ENCODE peak calls at places on chromosomes 13 and 19, in seven cellular contexts. R is brain microvascular endothelial cell, F is heart right ventricle, X is PC-9, Y is choroid plexus epithelial cell, D is fibroblast of lung, V is mammary epithelial cell. N is an unnamed sample.

GRCh38 chr19:5966941-5967340 is 11.0 kb downstream of the RANBP3 start:
- DNase-seq in R (no peak), F (no peak), X (no peak), Y (no peak), D (no peak), V (no peak), N (no peak)

GRCh38 chr13:89227356-89227755 is 1556.2 kb downstream of the SLITRK5 start:
- DNase-seq in R (no peak), F (no peak), X (no peak), Y (peak; percentile 19), D (peak; percentile 40), V (peak; percentile 43), N (peak; percentile 56)

GRCh38 chr13:102729560-102730275 is 34.9 kb upstream of the METTL21C start:
- DNase-seq in R (peak; percentile 52), F (no peak), X (peak; percentile 69), Y (peak; percentile 87), D (peak; percentile 67), V (peak; percentile 85), N (peak; percentile 89)

GRCh38 chr13:27822873-27823311 is 30.6 kb downstream of the GSX1 start:
- DNase-seq in R (no peak), F (no peak), X (no peak), Y (no peak), D (peak; percentile 13), V (peak; percentile 30), N (peak; percentile 17)

GRCh38 chr19:42596391-42597071 is 1.8 kb upstream of the CEACAM8 start:
- DNase-seq in R (no peak), F (peak; percentile 24), X (no peak), Y (peak; percentile 22), D (no peak), V (no peak), N (peak; percentile 15)

GRCh38 chr13:88932950-88933349 is 1261.8 kb downstream of the SLITRK5 start:
- DNase-seq in R (no peak), F (no peak), X (no peak), Y (no peak), D (peak; percentile 9), V (no peak), N (no peak)

GRCh38 chr19:9958451-9958850 is 22.1 kb upstream of the OLFM2 start:
- DNase-seq in R (peak; percentile 82), F (no peak), X (no peak), Y (peak; percentile 87), D (peak; percentile 94), V (peak; percentile 66), N (no peak)

GRCh38 chr13:104008571-104009435 is 942.6 kb upstream of the SLC10A2 start:
- DNase-seq in R (peak; percentile 53), F (no peak), X (no peak), Y (peak; percentile 64), D (peak; percentile 94), V (peak; percentile 30), N (peak; percentile 24)

GRCh38 chr19:8515317-8515716 is 1.4 kb upstream of the ZNF414 start:
- DNase-seq in R (no peak), F (no peak), X (no peak), Y (peak; percentile 12), D (no peak), V (no peak), N (no peak)

GRCh38 chr13:64723735-64724134 is 2506.4 kb downstream of the PCDH9 start:
- DNase-seq in R (peak; percentile 93), F (no peak), X (peak; percentile 95), Y (peak; percentile 90), D (peak; percentile 97), V (peak; percentile 90), N (peak; percentile 93)

GRCh38 chr13:71865858-71866172 is 1.2 kb downstream of the DACH1 start:
- DNase-seq in R (no peak), F (no peak), X (no peak), Y (no peak), D (peak; percentile 20), V (no peak), N (peak; percentile 7)

GRCh38 chr19:38837656-38838121 is 6.1 kb upstream of the ECH1 start:
- DNase-seq in R (no peak), F (no peak), X (peak; percentile 97), Y (no peak), D (peak; percentile 46), V (peak; percentile 90), N (peak; percentile 87)

GRCh38 chr19:17054746-17055145 is 20.5 kb downstream of the HAUS8 start:
- DNase-seq in R (no peak), F (no peak), X (no peak), Y (no peak), D (no peak), V (no peak), N (no peak)

GRCh38 chr13:98144501-98145350 is 1.8 kb downstream of the FARP1 start:
- DNase-seq in R (no peak), F (no peak), X (peak; percentile 34), Y (peak; percentile 63), D (peak; percentile 62), V (peak; percentile 44), N (peak; percentile 50)

GRCh38 chr19:18120127-18120526 is 22.5 kb downstream of the MAST3 start:
- DNase-seq in R (no peak), F (no peak), X (no peak), Y (no peak), D (no peak), V (no peak), N (no peak)

GRCh38 chr13:51832471-51833152 is 12.4 kb downstream of the TMEM272 start:
- DNase-seq in R (no peak), F (no peak), X (no peak), Y (peak; percentile 54), D (peak; percentile 8), V (no peak), N (peak; percentile 41)

GRCh38 chr13:79936368-79937136 is 404.4 kb downstream of the SPRY2 start:
- DNase-seq in R (peak; percentile 99), F (no peak), X (peak; percentile 98), Y (peak; percentile 97), D (peak; percentile 100), V (peak; percentile 98), N (peak; percentile 95)

GRCh38 chr19:2722541-2723344 is 1.6 kb upstream of the DIRAS1 start:
- DNase-seq in R (peak; percentile 67), F (peak; percentile 74), X (peak; percentile 42), Y (peak; percentile 69), D (peak; percentile 82), V (peak; percentile 62), N (peak; percentile 28)

GRCh38 chr19:16418597-16418962 is 53.2 kb downstream of the EPS15L1 start:
- DNase-seq in R (no peak), F (no peak), X (peak; percentile 26), Y (no peak), D (no peak), V (no peak), N (no peak)

GRCh38 chr13:84607614-84608013 is 725.3 kb upstream of the SLITRK1 start:
- DNase-seq in R (peak; percentile 56), F (no peak), X (no peak), Y (peak; percentile 76), D (peak; percentile 90), V (peak; percentile 70), N (peak; percentile 87)

GRCh38 chr13:28046981-28047380 is 53.4 kb downstream of the FLT3 start:
- DNase-seq in R (peak; percentile 74), F (no peak), X (no peak), Y (peak; percentile 90), D (peak; percentile 43), V (no peak), N (no peak)

GRCh38 chr19:15780595-15781418 is 6.7 kb upstream of the OR10H5 start:
- DNase-seq in R (no peak), F (no peak), X (peak; percentile 51), Y (no peak), D (no peak), V (peak; percentile 1), N (peak; percentile 2)

GRCh38 chr19:30328096-30328495 is 44.1 kb upstream of the ZNF536 start:
- DNase-seq in R (no peak), F (no peak), X (no peak), Y (no peak), D (no peak), V (no peak), N (no peak)

GRCh38 chr13:43988302-43988701 is 108.6 kb downstream of the LACC1 start:
- DNase-seq in R (no peak), F (no peak), X (peak; percentile 53), Y (peak; percentile 26), D (peak; percentile 55), V (no peak), N (peak; percentile 49)

GRCh38 chr13:95201814-95202521 is 99.3 kb downstream of the ABCC4 start:
- DNase-seq in R (peak; percentile 1), F (no peak), X (no peak), Y (peak; percentile 7), D (peak; percentile 80), V (peak; percentile 21), N (no peak)

GRCh38 chr19:1400281-1401137 is 833 bp downstream of the GAMT start:
- DNase-seq in R (no peak), F (peak; percentile 73), X (no peak), Y (no peak), D (no peak), V (no peak), N (no peak)

GRCh38 chr13:44331912-44332840 is 41.4 kb upstream of the SERP2 start:
- DNase-seq in R (peak; percentile 91), F (peak; percentile 64), X (no peak), Y (peak; percentile 96), D (peak; percentile 96), V (no peak), N (no peak)

GRCh38 chr19:47663435-47663910 is 49.7 kb upstream of the EHD2 start:
- DNase-seq in R (peak; percentile 86), F (no peak), X (peak; percentile 99), Y (peak; percentile 95), D (peak; percentile 98), V (peak; percentile 92), N (peak; percentile 89)

GRCh38 chr19:18254546-18255500 is 19.4 kb downstream of the IQCN start:
- DNase-seq in R (no peak), F (no peak), X (peak; percentile 84), Y (no peak), D (no peak), V (no peak), N (no peak)

GRCh38 chr19:35612559-35613321 is at the start of gene HAUS5:
- DNase-seq in R (peak; percentile 87), F (peak; percentile 94), X (peak; percentile 82), Y (peak; percentile 92), D (peak; percentile 86), V (peak; percentile 93), N (peak; percentile 94)
- TF ChIP-seq CTCF in R (no peak), F (no peak), X (no peak), Y (no peak), D (no peak), V (no peak), N (no peak)

GRCh38 chr19:33118643-33119042 is 13.3 kb upstream of the WDR88 start:
- DNase-seq in R (no peak), F (no peak), X (no peak), Y (no peak), D (no peak), V (no peak), N (no peak)
- H3K4me3 ChIP-seq in R (no peak overlapping the region), F (no peak overlapping the region), X (no peak overlapping the region), Y (no peak overlapping the region), D (no peak overlapping the region), V (no peak overlapping the region), N (no peak overlapping the region)

GRCh38 chr19:11659612-11660011 is 62.3 kb downstream of the ZNF627 start:
- DNase-seq in R (no peak), F (no peak), X (peak; percentile 48), Y (peak; percentile 19), D (no peak), V (peak; percentile 6), N (peak; percentile 12)
- TF ChIP-seq CTCF in R (no peak), F (peak; percentile 23), X (peak; percentile 78), Y (peak; percentile 27), D (no peak), V (peak; percentile 15), N (peak; percentile 18)

DNA sequence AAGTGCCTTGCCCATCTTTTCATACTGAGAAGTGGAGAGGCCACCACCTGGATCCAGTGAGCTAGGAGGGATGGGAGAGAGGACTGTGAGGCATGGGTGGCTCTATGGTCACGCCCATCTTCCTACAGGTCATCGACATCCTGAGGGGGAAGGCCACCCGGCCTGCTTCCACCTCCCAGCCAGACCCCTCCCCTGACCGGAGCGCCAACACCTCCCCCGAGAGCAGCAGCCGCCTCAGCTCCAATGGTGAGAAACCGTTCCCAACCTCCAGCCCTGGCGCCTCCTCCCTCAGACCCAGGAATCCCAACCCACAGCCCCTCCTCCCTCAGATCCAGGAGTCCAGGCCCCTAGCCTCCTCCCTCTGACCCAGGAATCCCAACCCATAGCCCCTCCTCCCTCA is 10.1 kb downstream of the BCL3 start:
- DNase-seq in R (no peak), F (no peak), X (no peak), Y (no peak), D (peak; percentile 56), V (no peak), N (no peak)
- H3K4me3 ChIP-seq in R (peak overlapping the region; percentile 64), F (peak overlapping the region; percentile 64), X (no peak overlapping the region), Y (peak overlapping the region; percentile 58), D (peak overlapping the region; percentile 13), V (no peak overlapping the region), N (no peak overlapping the region)